ENCODE peak calls at places on chromosomes 16 and 17, in ten cellular contexts. S, L, E, I, B, A, N, Y, O and V are unnamed samples.
A peak's percentile ranks its signal among the peaks of the same experiment; 100 is the strongest.

GRCh38 chr16:87963400-87963799 is 12.2 kb downstream of the BANP start:
- DNase-seq in S (no peak), L (no peak), E (no peak), I (no peak), B (peak; percentile 80), A (peak; percentile 59), N (no peak), Y (peak; percentile 75), O (no peak), V (peak; percentile 55)

GRCh38 chr17:46772013-46772878 is 46.2 kb downstream of the WNT3 start:
- DNase-seq in S (peak; percentile 62), L (no peak), E (peak; percentile 55), I (no peak), B (no peak), A (no peak), N (peak; percentile 35), Y (no peak), O (no peak), V (peak; percentile 3)

GRCh38 chr17:17741346-17742023 is 60.2 kb downstream of the RAI1 start:
- DNase-seq in S (no peak), L (no peak), E (no peak), I (no peak), B (peak; percentile 42), A (no peak), N (no peak), Y (no peak), O (no peak), V (no peak)

GRCh38 chr17:76080207-76080933 is 1.4 kb downstream of the ZACN start:
- DNase-seq in S (no peak), L (no peak), E (no peak), I (no peak), B (no peak), A (no peak), N (no peak), Y (no peak), O (no peak), V (no peak)

GRCh38 chr16:7303677-7304200 is 28.9 kb upstream of the RBFOX1 start:
- DNase-seq in S (no peak), L (no peak), E (no peak), I (no peak), B (no peak), A (no peak), N (no peak), Y (no peak), O (no peak), V (peak; percentile 49)

GRCh38 chr17:39213852-39214251 is 11.9 kb downstream of the STAC2 start:
- DNase-seq in S (no peak), L (peak; percentile 86), E (no peak), I (no peak), B (no peak), A (no peak), N (no peak), Y (no peak), O (no peak), V (no peak)

GRCh38 chr16:82761858-82762257 is 135.1 kb downstream of the CDH13 start:
- DNase-seq in S (no peak), L (no peak), E (no peak), I (no peak), B (no peak), A (no peak), N (no peak), Y (no peak), O (no peak), V (peak; percentile 36)

GRCh38 chr17:2961446-2961845 is 102.0 kb downstream of the OR1D5 start:
- DNase-seq in S (no peak), L (no peak), E (no peak), I (no peak), B (no peak), A (no peak), N (no peak), Y (no peak), O (no peak), V (no peak)

GRCh38 chr17:75352079-75352569 is 53.4 kb downstream of the GRB2 start:
- DNase-seq in S (peak; percentile 40), L (no peak), E (peak; percentile 42), I (no peak), B (no peak), A (no peak), N (no peak), Y (no peak), O (no peak), V (no peak)

GRCh38 chr17:33438136-33438535 is 145.0 kb upstream of the ASIC2 start:
- DNase-seq in S (no peak), L (no peak), E (no peak), I (no peak), B (no peak), A (no peak), N (no peak), Y (no peak), O (no peak), V (peak; percentile 37)

GRCh38 chr17:72901657-72902056 is 190.8 kb downstream of the SLC39A11 start:
- DNase-seq in S (no peak), L (no peak), E (no peak), I (no peak), B (no peak), A (no peak), N (no peak), Y (no peak), O (no peak), V (no peak)

GRCh38 chr16:15618392-15618791 is 24.6 kb downstream of the MARF1 start:
- DNase-seq in S (no peak), L (no peak), E (no peak), I (no peak), B (peak; percentile 56), A (no peak), N (no peak), Y (no peak), O (no peak), V (peak; percentile 66)